ENCODE peak calls at places on chromosome 20, in four cellular contexts. One of them, this sample, is unnamed.

GRCh38 chr20:32589256-32589655 is 4.1 kb upstream of the NOL4L start:
- DNase-seq in GM12892: no peak
- DNase-seq in CD4-positive, alpha-beta T cell: no peak
- DNase-seq in islet precursor cell: peak
- DNase-seq in this sample: no peak

GRCh38 chr20:49862607-49863200 is 50.1 kb downstream of the SLC9A8 start:
- DNase-seq in islet precursor cell: no peak
- DNase-seq in CD4-positive, alpha-beta T cell: no peak
- DNase-seq in GM12892: no peak
- DNase-seq in this sample: no peak

GRCh38 chr20:19786311-19786710 is 28.3 kb downstream of the RIN2 start:
- DNase-seq in GM12892: no peak
- DNase-seq in islet precursor cell: peak
- DNase-seq in CD4-positive, alpha-beta T cell: no peak
- DNase-seq in this sample: peak

GRCh38 chr20:51624157-51624731 is 81.7 kb upstream of the NFATC2 start:
- DNase-seq in islet precursor cell: peak
- DNase-seq in CD4-positive, alpha-beta T cell: peak
- DNase-seq in GM12892: peak
- DNase-seq in this sample: peak

GRCh38 chr20:47727170-47727880 is 58.0 kb downstream of the SULF2 start:
- DNase-seq in CD4-positive, alpha-beta T cell: peak
- DNase-seq in GM12892: peak
- DNase-seq in islet precursor cell: no peak
- DNase-seq in this sample: no peak

GRCh38 chr20:60143450-60143849 is 185.2 kb downstream of the CDH26 start:
- DNase-seq in GM12892: no peak
- DNase-seq in CD4-positive, alpha-beta T cell: no peak
- DNase-seq in islet precursor cell: no peak
- DNase-seq in this sample: no peak

GRCh38 chr20:62337558-62338293 is 29.4 kb downstream of the LAMA5 start:
- DNase-seq in GM12892: peak
- DNase-seq in CD4-positive, alpha-beta T cell: no peak
- DNase-seq in islet precursor cell: no peak
- DNase-seq in this sample: no peak

GRCh38 chr20:13510837-13511488 is 127.8 kb downstream of the TASP1 start:
- DNase-seq in islet precursor cell: no peak
- DNase-seq in CD4-positive, alpha-beta T cell: no peak
- DNase-seq in GM12892: no peak
- DNase-seq in this sample: no peak

GRCh38 chr20:25989196-25989595 is 292.5 kb upstream of the ZNF337 start:
- DNase-seq in CD4-positive, alpha-beta T cell: no peak
- DNase-seq in islet precursor cell: no peak
- DNase-seq in GM12892: no peak
- DNase-seq in this sample: no peak

GRCh38 chr20:7722564-7722963 is 217.7 kb downstream of the HAO1 start:
- DNase-seq in CD4-positive, alpha-beta T cell: no peak
- DNase-seq in GM12892: no peak
- DNase-seq in islet precursor cell: no peak
- DNase-seq in this sample: no peak

GRCh38 chr20:10005885-10006284 is 28.9 kb upstream of the ANKEF1 start:
- DNase-seq in islet precursor cell: no peak
- DNase-seq in CD4-positive, alpha-beta T cell: no peak
- DNase-seq in GM12892: no peak
- DNase-seq in this sample: no peak

GRCh38 chr20:39849171-39849570 is 839.9 kb downstream of the MAFB start:
- DNase-seq in GM12892: no peak
- DNase-seq in CD4-positive, alpha-beta T cell: no peak
- DNase-seq in islet precursor cell: no peak
- DNase-seq in this sample: no peak

GRCh38 chr20:32481311-32482103 is 103.6 kb downstream of the NOL4L start:
- DNase-seq in GM12892: no peak
- DNase-seq in islet precursor cell: peak
- DNase-seq in CD4-positive, alpha-beta T cell: no peak
- DNase-seq in this sample: peak

GRCh38 chr20:56460459-56460858 is 8.0 kb upstream of the RTF2 start:
- DNase-seq in CD4-positive, alpha-beta T cell: peak
- DNase-seq in GM12892: no peak
- DNase-seq in islet precursor cell: no peak
- DNase-seq in this sample: no peak

GRCh38 chr20:22862645-22863230 is 172.4 kb upstream of the SSTR4 start:
- DNase-seq in GM12892: no peak
- DNase-seq in islet precursor cell: no peak
- DNase-seq in CD4-positive, alpha-beta T cell: no peak
- DNase-seq in this sample: no peak

GRCh38 chr20:2696646-2697045 is 4.1 kb downstream of the EBF4 start:
- DNase-seq in islet precursor cell: peak
- DNase-seq in CD4-positive, alpha-beta T cell: no peak
- DNase-seq in GM12892: no peak
- DNase-seq in this sample: no peak

GRCh38 chr20:17698419-17698818 is 1.3 kb upstream of the BANF2 start:
- DNase-seq in CD4-positive, alpha-beta T cell: no peak
- DNase-seq in islet precursor cell: no peak
- DNase-seq in GM12892: no peak
- DNase-seq in this sample: no peak

GRCh38 chr20:41349266-41349665 is 8.6 kb downstream of the LPIN3 start:
- DNase-seq in islet precursor cell: no peak
- DNase-seq in GM12892: no peak
- DNase-seq in CD4-positive, alpha-beta T cell: no peak
- DNase-seq in this sample: no peak

GRCh38 chr20:9087531-9088217 is 18.8 kb downstream of the PLCB4 start:
- DNase-seq in CD4-positive, alpha-beta T cell: no peak
- DNase-seq in islet precursor cell: no peak
- DNase-seq in GM12892: no peak
- DNase-seq in this sample: no peak

GRCh38 chr20:8547035-8547649 is 415.1 kb downstream of the PLCB1 start:
- DNase-seq in CD4-positive, alpha-beta T cell: no peak
- DNase-seq in islet precursor cell: no peak
- DNase-seq in GM12892: no peak
- DNase-seq in this sample: no peak

GRCh38 chr20:52035977-52036376 is 155.6 kb downstream of the ZFP64 start:
- DNase-seq in islet precursor cell: no peak
- DNase-seq in CD4-positive, alpha-beta T cell: no peak
- DNase-seq in GM12892: no peak
- DNase-seq in this sample: no peak

GRCh38 chr20:53660947-53661381 is 67.3 kb upstream of the ZNF217 start:
- DNase-seq in islet precursor cell: no peak
- DNase-seq in GM12892: no peak
- DNase-seq in CD4-positive, alpha-beta T cell: no peak
- DNase-seq in this sample: no peak

GRCh38 chr20:63334356-63334755 is 26.8 kb downstream of the CHRNA4 start:
- DNase-seq in GM12892: no peak
- DNase-seq in islet precursor cell: no peak
- DNase-seq in CD4-positive, alpha-beta T cell: no peak
- DNase-seq in this sample: no peak

GRCh38 chr20:25460591-25461280 is 53.3 kb downstream of the GINS1 start:
- DNase-seq in CD4-positive, alpha-beta T cell: no peak
- DNase-seq in GM12892: no peak
- DNase-seq in islet precursor cell: peak
- DNase-seq in this sample: no peak

GRCh38 chr20:32497589-32498224 is 87.4 kb downstream of the NOL4L start:
- DNase-seq in CD4-positive, alpha-beta T cell: no peak
- DNase-seq in GM12892: no peak
- DNase-seq in islet precursor cell: peak
- DNase-seq in this sample: peak

GRCh38 chr20:12535770-12536169 is 473.0 kb upstream of the SPTLC3 start:
- DNase-seq in CD4-positive, alpha-beta T cell: no peak
- DNase-seq in GM12892: no peak
- DNase-seq in islet precursor cell: peak
- DNase-seq in this sample: peak

GRCh38 chr20:31496761-31497295 is 17.4 kb upstream of the HM13 start:
- DNase-seq in GM12892: no peak
- DNase-seq in islet precursor cell: no peak
- DNase-seq in CD4-positive, alpha-beta T cell: no peak
- DNase-seq in this sample: no peak

GRCh38 chr20:51767018-51767866 is 948 bp downstream of the ATP9A start:
- DNase-seq in islet precursor cell: peak
- DNase-seq in GM12892: no peak
- DNase-seq in CD4-positive, alpha-beta T cell: peak
- DNase-seq in this sample: peak

GRCh38 chr20:32282461-32282860 is 5.0 kb downstream of the KIF3B start:
- DNase-seq in GM12892: no peak
- DNase-seq in CD4-positive, alpha-beta T cell: no peak
- DNase-seq in islet precursor cell: no peak
- DNase-seq in this sample: no peak

GRCh38 chr20:63667858-63668257 is 9.7 kb downstream of the RTEL1 start:
- DNase-seq in CD4-positive, alpha-beta T cell: no peak
- DNase-seq in GM12892: no peak
- DNase-seq in islet precursor cell: no peak
- DNase-seq in this sample: no peak

GRCh38 chr20:44621939-44622338 is 29.6 kb downstream of the ADA start:
- DNase-seq in GM12892: no peak
- DNase-seq in CD4-positive, alpha-beta T cell: no peak
- DNase-seq in islet precursor cell: no peak
- DNase-seq in this sample: no peak